ENCODE peak calls at places on chromosomes 2 and 18, in ten cellular contexts. One of them, this sample, is unnamed.

GRCh38 chr2:230202430-230203109 is 17.2 kb downstream of the SP110 start:
- DNase-seq in small intestine: no peak
- DNase-seq in NCI-H460: no peak
- DNase-seq in dorsolateral prefrontal cortex: no peak
- DNase-seq in cardiac fibroblast: no peak
- DNase-seq in M059J: no peak
- DNase-seq in EH: no peak
- DNase-seq in cerebellar cortex: no peak
- DNase-seq in midbrain: no peak
- DNase-seq in endothelial cell: no peak
- DNase-seq in this sample: no peak

GRCh38 chr18:48026216-48026615 is 95.8 kb upstream of the SMAD2 start:
- DNase-seq in small intestine: no peak
- DNase-seq in NCI-H460: no peak
- DNase-seq in dorsolateral prefrontal cortex: no peak
- DNase-seq in cardiac fibroblast: no peak
- DNase-seq in M059J: no peak
- DNase-seq in EH: no peak
- DNase-seq in cerebellar cortex: no peak
- DNase-seq in midbrain: no peak
- DNase-seq in endothelial cell: no peak
- DNase-seq in this sample: no peak

GRCh38 chr2:191835539-191836350 is 11.1 kb downstream of the CAVIN2 start:
- DNase-seq in small intestine: no peak
- DNase-seq in NCI-H460: no peak
- DNase-seq in dorsolateral prefrontal cortex: no peak
- DNase-seq in cardiac fibroblast: no peak
- DNase-seq in M059J: peak
- DNase-seq in EH: peak
- DNase-seq in cerebellar cortex: no peak
- DNase-seq in midbrain: no peak
- DNase-seq in endothelial cell: no peak
- DNase-seq in this sample: no peak

GRCh38 chr18:45825258-45825744 is at the start of gene SIGLEC15:
- DNase-seq in small intestine: no peak
- DNase-seq in NCI-H460: no peak
- DNase-seq in dorsolateral prefrontal cortex: no peak
- DNase-seq in cardiac fibroblast: no peak
- DNase-seq in M059J: peak
- DNase-seq in EH: no peak
- DNase-seq in cerebellar cortex: no peak
- DNase-seq in midbrain: no peak
- DNase-seq in endothelial cell: no peak
- DNase-seq in this sample: no peak

GRCh38 chr2:134713606-134714005 is 5.2 kb downstream of the TMEM163 start:
- DNase-seq in small intestine: no peak
- DNase-seq in NCI-H460: no peak
- DNase-seq in dorsolateral prefrontal cortex: no peak
- DNase-seq in cardiac fibroblast: no peak
- DNase-seq in M059J: no peak
- DNase-seq in EH: no peak
- DNase-seq in cerebellar cortex: peak
- DNase-seq in midbrain: no peak
- DNase-seq in endothelial cell: no peak
- DNase-seq in this sample: no peak

GRCh38 chr2:210203162-210203561 is 22.1 kb downstream of the ACADL start:
- DNase-seq in small intestine: no peak
- DNase-seq in NCI-H460: no peak
- DNase-seq in dorsolateral prefrontal cortex: no peak
- DNase-seq in cardiac fibroblast: no peak
- DNase-seq in M059J: no peak
- DNase-seq in EH: no peak
- DNase-seq in cerebellar cortex: no peak
- DNase-seq in midbrain: no peak
- DNase-seq in endothelial cell: no peak
- DNase-seq in this sample: no peak

GRCh38 chr2:196459539-196459938 is 180.0 kb upstream of the CCDC150 start:
- DNase-seq in small intestine: no peak
- DNase-seq in NCI-H460: no peak
- DNase-seq in dorsolateral prefrontal cortex: no peak
- DNase-seq in cardiac fibroblast: peak
- DNase-seq in M059J: peak
- DNase-seq in EH: peak
- DNase-seq in cerebellar cortex: no peak
- DNase-seq in midbrain: no peak
- DNase-seq in endothelial cell: no peak
- DNase-seq in this sample: no peak

GRCh38 chr2:181457741-181458425 is 697 bp downstream of the ITGA4 start:
- DNase-seq in small intestine: no peak
- DNase-seq in NCI-H460: no peak
- DNase-seq in dorsolateral prefrontal cortex: peak
- DNase-seq in cardiac fibroblast: peak
- DNase-seq in M059J: peak
- DNase-seq in EH: peak
- DNase-seq in cerebellar cortex: no peak
- DNase-seq in midbrain: no peak
- DNase-seq in endothelial cell: peak
- DNase-seq in this sample: no peak

GRCh38 chr2:69916151-69916550 is 1.2 kb downstream of the MXD1 start:
- DNase-seq in small intestine: peak
- DNase-seq in NCI-H460: no peak
- DNase-seq in dorsolateral prefrontal cortex: no peak
- DNase-seq in cardiac fibroblast: no peak
- DNase-seq in M059J: no peak
- DNase-seq in EH: no peak
- DNase-seq in cerebellar cortex: no peak
- DNase-seq in midbrain: no peak
- DNase-seq in endothelial cell: no peak
- DNase-seq in this sample: no peak

GRCh38 chr2:21059885-21060610 is 16.2 kb upstream of the APOB start:
- DNase-seq in small intestine: no peak
- DNase-seq in NCI-H460: no peak
- DNase-seq in dorsolateral prefrontal cortex: no peak
- DNase-seq in cardiac fibroblast: no peak
- DNase-seq in M059J: no peak
- DNase-seq in EH: no peak
- DNase-seq in cerebellar cortex: no peak
- DNase-seq in midbrain: no peak
- DNase-seq in endothelial cell: no peak
- DNase-seq in this sample: no peak

GRCh38 chr2:54456526-54457325 is 599 bp downstream of the SPTBN1 start:
- DNase-seq in small intestine: no peak
- DNase-seq in NCI-H460: no peak
- DNase-seq in dorsolateral prefrontal cortex: peak
- DNase-seq in cardiac fibroblast: peak
- DNase-seq in M059J: peak
- DNase-seq in EH: peak
- DNase-seq in cerebellar cortex: peak
- DNase-seq in midbrain: peak
- DNase-seq in endothelial cell: no peak
- DNase-seq in this sample: no peak

This sample was measured in GM04503.